ENCODE peak calls at places on chromosome 6, in four cellular contexts. B, R, N and F are unnamed samples.

GRCh38 chr6:163092846-163093245 is 321.7 kb upstream of the QKI start:
- DNase-seq in B (no peak), R (no peak), N (no peak), F (no peak)

GRCh38 chr6:35561113-35561512 is 48.4 kb upstream of the TULP1 start:
- DNase-seq in B (no peak), R (no peak), N (no peak), F (no peak)

GRCh38 chr6:48736486-48737206 is 625.6 kb upstream of the PTCHD4 start:
- DNase-seq in B (no peak), R (no peak), N (no peak), F (no peak)

GRCh38 chr6:30647802-30648460 is 998 bp downstream of the C6orf136 start:
- DNase-seq in B (no peak), R (no peak), N (no peak), F (no peak)

GRCh38 chr6:163170294-163170883 is 244.1 kb upstream of the QKI start:
- DNase-seq in B (peak), R (peak), N (peak), F (peak)

GRCh38 chr6:30875244-30876038 is 8.9 kb upstream of the DDR1 start:
- DNase-seq in B (peak), R (no peak), N (no peak), F (no peak)

GRCh38 chr6:88629838-88630462 is 333.5 kb downstream of the RNGTT start:
- DNase-seq in B (peak), R (no peak), N (no peak), F (no peak)

GRCh38 chr6:44304282-44305199 is 8.6 kb downstream of the AARS2 start:
- DNase-seq in B (peak), R (peak), N (peak), F (peak)

GRCh38 chr6:170226647-170227046 is 64.2 kb downstream of the DLL1 start:
- DNase-seq in B (no peak), R (no peak), N (no peak), F (no peak)

GRCh38 chr6:108748959-108749358 is 99.3 kb upstream of the ARMC2 start:
- DNase-seq in B (no peak), R (no peak), N (no peak), F (no peak)